ENCODE peak calls at places on chromosome 21, in four cellular contexts. One of them, this sample, is unnamed.
A peak's percentile ranks its signal among the peaks of the same experiment; 100 is the strongest.

GRCh38 chr21:37368536-37369279 is 2.1 kb downstream of the DYRK1A start:
- DNase-seq in GM23338: no peak
- DNase-seq in PC-9: peak; percentile 58
- DNase-seq in MM.1S: no peak
- DNase-seq in this sample: peak; percentile 88

GRCh38 chr21:37220433-37220980 is 46.6 kb downstream of the VPS26C start:
- DNase-seq in PC-9: no peak
- DNase-seq in MM.1S: peak; percentile 12
- DNase-seq in GM23338: peak; percentile 66
- DNase-seq in this sample: peak; percentile 69

GRCh38 chr21:46604975-46605758 is at the start of gene S100B:
- DNase-seq in PC-9: no peak
- DNase-seq in MM.1S: no peak
- DNase-seq in GM23338: peak; percentile 33
- DNase-seq in this sample: no peak

GRCh38 chr21:21184771-21185528 is 186.7 kb downstream of the NCAM2 start:
- DNase-seq in MM.1S: no peak
- DNase-seq in PC-9: no peak
- DNase-seq in GM23338: no peak
- DNase-seq in this sample: no peak

GRCh38 chr21:34004984-34005383 is 68.4 kb upstream of the MRPS6 start:
- DNase-seq in MM.1S: no peak
- DNase-seq in PC-9: no peak
- DNase-seq in GM23338: no peak
- DNase-seq in this sample: no peak

GRCh38 chr21:40194181-40194580 is 326.9 kb downstream of the PCP4 start:
- DNase-seq in GM23338: no peak
- DNase-seq in PC-9: no peak
- DNase-seq in MM.1S: no peak
- DNase-seq in this sample: no peak

GRCh38 chr21:38841472-38841871 is 35.7 kb downstream of the ETS2 start:
- DNase-seq in MM.1S: no peak
- DNase-seq in GM23338: no peak
- DNase-seq in PC-9: no peak
- DNase-seq in this sample: peak; percentile 6

GRCh38 chr21:31326478-31327247 is 17.4 kb downstream of the TIAM1 start:
- DNase-seq in GM23338: no peak
- DNase-seq in MM.1S: peak; percentile 26
- DNase-seq in PC-9: no peak
- DNase-seq in this sample: peak; percentile 71

GRCh38 chr21:21712761-21713558 is 714.8 kb downstream of the NCAM2 start:
- DNase-seq in MM.1S: no peak
- DNase-seq in GM23338: no peak
- DNase-seq in PC-9: no peak
- DNase-seq in this sample: peak; percentile 65

GRCh38 chr21:30838536-30838935 is 9.0 kb upstream of the KRTAP7-1 start:
- DNase-seq in MM.1S: no peak
- DNase-seq in GM23338: no peak
- DNase-seq in PC-9: no peak
- DNase-seq in this sample: no peak

GRCh38 chr21:46064870-46065214 is 33.1 kb upstream of the COL6A2 start:
- DNase-seq in MM.1S: no peak
- DNase-seq in PC-9: no peak
- DNase-seq in GM23338: no peak
- DNase-seq in this sample: no peak

GRCh38 chr21:28633803-28634572 is 358.7 kb downstream of the LTN1 start:
- DNase-seq in MM.1S: no peak
- DNase-seq in PC-9: no peak
- DNase-seq in GM23338: no peak
- DNase-seq in this sample: peak; percentile 93

GRCh38 chr21:36926989-36927695 is 39.3 kb downstream of the HLCS start:
- DNase-seq in MM.1S: no peak
- DNase-seq in GM23338: no peak
- DNase-seq in PC-9: no peak
- DNase-seq in this sample: no peak

GRCh38 chr21:27756191-27756590 is 789.3 kb upstream of the ADAMTS5 start:
- DNase-seq in MM.1S: no peak
- DNase-seq in PC-9: no peak
- DNase-seq in GM23338: no peak
- DNase-seq in this sample: no peak

GRCh38 chr21:33360281-33360680 is 35.5 kb downstream of the IFNAR1 start:
- DNase-seq in MM.1S: no peak
- DNase-seq in PC-9: no peak
- DNase-seq in GM23338: no peak
- DNase-seq in this sample: peak; percentile 81

GRCh38 chr21:16535100-16535418 is 805.3 kb downstream of the USP25 start:
- DNase-seq in GM23338: no peak
- DNase-seq in MM.1S: no peak
- DNase-seq in PC-9: no peak
- DNase-seq in this sample: peak; percentile 92

GRCh38 chr21:29194847-29195246 is 64.4 kb downstream of the MAP3K7CL start:
- DNase-seq in GM23338: no peak
- DNase-seq in PC-9: peak; percentile 66
- DNase-seq in MM.1S: no peak
- DNase-seq in this sample: peak; percentile 47

GRCh38 chr21:39763282-39763970 is 18.4 kb downstream of the IGSF5 start:
- DNase-seq in PC-9: no peak
- DNase-seq in MM.1S: no peak
- DNase-seq in GM23338: no peak
- DNase-seq in this sample: no peak

GRCh38 chr21:32413697-32414578 is 1.4 kb downstream of the EVA1C start:
- DNase-seq in PC-9: no peak
- DNase-seq in MM.1S: no peak
- DNase-seq in GM23338: no peak
- DNase-seq in this sample: peak; percentile 37

GRCh38 chr21:38488640-38489282 is 9.5 kb downstream of the ERG start:
- DNase-seq in PC-9: no peak
- DNase-seq in GM23338: no peak
- DNase-seq in MM.1S: no peak
- DNase-seq in this sample: no peak

GRCh38 chr21:29939859-29940245 is at the start of gene GRIK1:
- DNase-seq in MM.1S: no peak
- DNase-seq in PC-9: no peak
- DNase-seq in GM23338: peak; percentile 61
- DNase-seq in this sample: peak; percentile 5

GRCh38 chr21:25563399-25564116 is 43.7 kb downstream of the MRPL39 start:
- DNase-seq in MM.1S: no peak
- DNase-seq in PC-9: no peak
- DNase-seq in GM23338: no peak
- DNase-seq in this sample: peak; percentile 7

GRCh38 chr21:46616656-46617055 is 11.8 kb upstream of the S100B start:
- DNase-seq in MM.1S: no peak
- DNase-seq in GM23338: no peak
- DNase-seq in PC-9: no peak
- DNase-seq in this sample: no peak

GRCh38 chr21:31604591-31605190 is 54.8 kb upstream of the SOD1 start:
- DNase-seq in GM23338: peak; percentile 89
- DNase-seq in MM.1S: peak; percentile 89
- DNase-seq in PC-9: peak; percentile 47
- DNase-seq in this sample: peak; percentile 79

GRCh38 chr21:26171310-26172100 is 935 bp upstream of the APP start:
- DNase-seq in MM.1S: no peak
- DNase-seq in PC-9: no peak
- DNase-seq in GM23338: no peak
- DNase-seq in this sample: no peak

GRCh38 chr21:21034046-21034445 is 35.8 kb downstream of the NCAM2 start:
- DNase-seq in GM23338: no peak
- DNase-seq in MM.1S: no peak
- DNase-seq in PC-9: no peak
- DNase-seq in this sample: no peak

GRCh38 chr21:32958288-32958992 is 67.3 kb upstream of the OLIG2 start:
- DNase-seq in PC-9: no peak
- DNase-seq in GM23338: peak; percentile 54
- DNase-seq in MM.1S: no peak
- DNase-seq in this sample: no peak

GRCh38 chr21:28943631-28944030 is 49.0 kb downstream of the LTN1 start:
- DNase-seq in MM.1S: no peak
- DNase-seq in PC-9: no peak
- DNase-seq in GM23338: no peak
- DNase-seq in this sample: peak; percentile 68

GRCh38 chr21:33931799-33932390 is 16.3 kb upstream of the ATP5PO start:
- DNase-seq in MM.1S: no peak
- DNase-seq in PC-9: no peak
- DNase-seq in GM23338: no peak
- DNase-seq in this sample: peak; percentile 56

GRCh38 chr21:31213787-31214186 is 130.3 kb downstream of the TIAM1 start:
- DNase-seq in PC-9: no peak
- DNase-seq in MM.1S: no peak
- DNase-seq in GM23338: no peak
- DNase-seq in this sample: no peak

GRCh38 chr21:37032877-37033471 is 26.5 kb downstream of the RIPPLY3 start:
- DNase-seq in MM.1S: no peak
- DNase-seq in PC-9: peak; percentile 72
- DNase-seq in GM23338: no peak
- DNase-seq in this sample: peak; percentile 87

GRCh38 chr21:43023175-43023574 is 48.8 kb downstream of the PKNOX1 start:
- DNase-seq in PC-9: no peak
- DNase-seq in GM23338: no peak
- DNase-seq in MM.1S: no peak
- DNase-seq in this sample: no peak

GRCh38 chr21:43021756-43022600 is 47.6 kb downstream of the PKNOX1 start:
- DNase-seq in GM23338: peak; percentile 25
- DNase-seq in PC-9: no peak
- DNase-seq in MM.1S: no peak
- DNase-seq in this sample: no peak

GRCh38 chr21:43020177-43020576 is 45.8 kb downstream of the PKNOX1 start:
- DNase-seq in GM23338: no peak
- DNase-seq in PC-9: no peak
- DNase-seq in MM.1S: no peak
- DNase-seq in this sample: no peak

GRCh38 chr21:43020771-43021170 is 46.4 kb downstream of the PKNOX1 start:
- DNase-seq in MM.1S: no peak
- DNase-seq in PC-9: no peak
- DNase-seq in GM23338: no peak
- DNase-seq in this sample: no peak

DNA sequence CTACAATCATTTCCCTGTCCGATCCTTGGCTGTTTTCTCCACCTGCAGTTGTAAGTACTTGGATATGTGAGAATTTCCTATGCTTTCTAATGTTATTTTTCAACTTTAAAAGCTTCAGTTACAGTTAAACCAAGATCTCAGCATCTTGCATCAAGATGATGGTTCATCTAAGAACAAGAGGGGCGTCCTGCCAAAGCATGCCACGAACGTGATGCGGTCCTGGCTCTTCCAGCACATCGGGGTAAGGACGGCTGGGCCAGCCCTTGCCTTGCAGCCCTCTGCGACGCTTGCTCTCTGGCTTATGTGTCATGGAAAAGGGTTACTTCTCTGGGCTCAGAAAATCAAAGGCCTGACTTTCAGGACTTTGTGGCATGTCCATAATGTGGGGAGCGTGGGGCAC is 46.8 kb downstream of the PKNOX1 start:
- DNase-seq in GM23338: no peak
- DNase-seq in PC-9: no peak
- DNase-seq in MM.1S: no peak
- DNase-seq in this sample: no peak
- H3K4me2 ChIP-seq in GM23338: no peak overlapping the region
- H3K4me2 ChIP-seq in PC-9: no peak overlapping the region
- H3K4me2 ChIP-seq in MM.1S: no peak overlapping the region
- H3K4me2 ChIP-seq in this sample: no peak overlapping the region

GRCh38 chr21:44999972-45000636 is 60.3 kb downstream of the SLX9 start:
- DNase-seq in PC-9: no peak
- DNase-seq in MM.1S: no peak
- DNase-seq in GM23338: no peak
- DNase-seq in this sample: no peak
- H3K4me2 ChIP-seq in PC-9: peak overlapping the region; percentile 16
- H3K4me2 ChIP-seq in MM.1S: no peak overlapping the region
- H3K4me2 ChIP-seq in GM23338: no peak overlapping the region
- H3K4me2 ChIP-seq in this sample: no peak overlapping the region

GRCh38 chr21:35593000-35593502 is 467.3 kb downstream of the SETD4 start:
- DNase-seq in GM23338: peak; percentile 55
- DNase-seq in PC-9: no peak
- DNase-seq in MM.1S: no peak
- DNase-seq in this sample: peak; percentile 57
- H3K4me2 ChIP-seq in GM23338: peak overlapping the region; percentile 7
- H3K4me2 ChIP-seq in PC-9: peak overlapping the region; percentile 33
- H3K4me2 ChIP-seq in MM.1S: no peak overlapping the region
- H3K4me2 ChIP-seq in this sample: peak overlapping the region; percentile 43

DNA sequence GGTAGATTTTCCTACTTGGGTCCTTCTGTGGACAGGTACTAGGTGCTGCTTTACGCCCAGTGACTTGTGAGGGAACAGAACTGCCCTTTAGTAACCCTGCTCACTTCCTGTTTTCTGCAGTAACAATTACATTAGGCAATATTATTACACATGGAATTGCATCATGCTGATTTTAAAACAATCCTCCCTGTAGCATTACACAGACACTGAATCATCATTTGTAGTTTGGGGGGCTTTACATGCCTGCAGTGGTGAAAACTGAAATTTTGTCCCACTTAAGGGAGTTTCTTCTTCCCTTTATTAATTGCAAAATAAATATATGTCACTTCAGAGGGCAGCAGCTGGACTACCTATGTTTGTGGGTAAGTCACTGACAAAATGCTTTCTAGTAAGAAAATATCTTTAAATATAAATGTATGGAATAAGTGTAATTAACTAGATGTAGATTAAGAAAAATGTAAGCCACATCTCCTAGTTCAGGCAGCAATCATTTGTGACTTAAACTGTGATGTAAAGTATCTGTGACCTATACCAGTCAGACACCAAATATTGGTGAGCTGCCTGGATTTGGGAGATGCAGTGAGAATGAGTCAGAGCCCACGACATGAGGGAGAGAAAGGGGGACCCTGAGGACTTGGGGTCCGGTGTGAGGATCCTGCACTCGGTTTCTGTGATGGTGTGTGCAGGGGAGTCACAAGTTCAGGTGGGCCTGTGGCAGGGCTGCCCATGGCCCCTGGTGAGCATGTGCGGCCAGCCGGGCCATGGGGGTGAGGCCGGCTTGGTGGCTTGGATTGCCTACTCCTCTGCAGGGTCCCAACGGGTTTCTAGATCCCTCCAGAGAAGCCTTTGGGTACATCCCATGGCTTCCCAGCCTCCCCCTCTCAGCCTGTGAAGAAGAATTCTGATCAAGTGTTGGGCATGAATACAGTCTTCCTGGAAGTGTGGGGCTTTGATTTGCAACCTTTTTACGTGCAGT is 19.2 kb upstream of the ABCG1 start:
- DNase-seq in PC-9: peak; percentile 79
- DNase-seq in GM23338: no peak
- DNase-seq in MM.1S: no peak
- DNase-seq in this sample: peak; percentile 85
- H3K4me2 ChIP-seq in PC-9: peak overlapping the region; percentile 75
- H3K4me2 ChIP-seq in GM23338: no peak overlapping the region
- H3K4me2 ChIP-seq in MM.1S: no peak overlapping the region
- H3K4me2 ChIP-seq in this sample: peak overlapping the region; percentile 52

GRCh38 chr21:24076179-24076578 is 1531.1 kb downstream of the MRPL39 start:
- DNase-seq in GM23338: no peak
- DNase-seq in MM.1S: no peak
- DNase-seq in PC-9: no peak
- DNase-seq in this sample: no peak
- H3K4me2 ChIP-seq in GM23338: no peak overlapping the region
- H3K4me2 ChIP-seq in MM.1S: no peak overlapping the region
- H3K4me2 ChIP-seq in PC-9: no peak overlapping the region
- H3K4me2 ChIP-seq in this sample: no peak overlapping the region

This sample was measured in GM23248.